ENCODE peak calls at places on chromosomes 2 and 18, in nine cellular contexts. B is naive thymus-derived CD4-positive, alpha-beta T cell; H is upper lobe of right lung; O is SJSA1; G is fibroblast of lung; V is transverse colon; W is GM23248; E is colonic mucosa; Q is lower lobe of right lung. P is an unnamed sample. For H3K4me1 and H3K36me3, the result is how much of the 10 kb centered on the place peaks cover.

GRCh38 chr18:3120356-3120755 is 99.4 kb downstream of the MYOM1 start:
- DNase-seq in B (no peak), O (no peak), V (no peak), E (no peak), G (no peak), H (no peak), W (no peak), Q (no peak), P (no peak)

GRCh38 chr18:49588971-49589370 is 27.1 kb downstream of the LIPG start:
- DNase-seq in E (no peak), O (no peak), Q (no peak), G (no peak), H (no peak), V (no peak), B (no peak), W (no peak), P (no peak)

GRCh38 chr18:58362829-58363231 is 266.1 kb downstream of the ALPK2 start:
- DNase-seq in H (no peak), Q (no peak), W (no peak), O (no peak), V (no peak), B (no peak), G (peak), E (no peak), P (no peak)

GRCh38 chr2:214450118-214450894 is 39.5 kb downstream of the VWC2L start:
- DNase-seq in Q (no peak), V (no peak), B (no peak), O (no peak), H (no peak), G (no peak), W (no peak), E (no peak), P (no peak)

GRCh38 chr2:140600116-140600515 is 1530.7 kb downstream of the LRP1B start:
- DNase-seq in W (peak), Q (no peak), V (no peak), E (no peak), G (peak), B (no peak), O (no peak), H (no peak), P (no peak)

GRCh38 chr18:54877076-54877475 is 48.8 kb downstream of the RAB27B start:
- DNase-seq in E (no peak), Q (no peak), B (no peak), W (peak), H (no peak), G (no peak), V (no peak), O (no peak), P (no peak)

GRCh38 chr18:59140287-59140885 is 702 bp downstream of the SEC11C start:
- DNase-seq in E (peak), W (peak), Q (no peak), H (no peak), V (peak), O (no peak), B (no peak), G (peak), P (no peak)

GRCh38 chr18:24369420-24369819 is 28.2 kb downstream of the OSBPL1A start:
- DNase-seq in E (no peak), V (no peak), Q (no peak), H (no peak), O (peak), G (no peak), B (no peak), W (peak), P (no peak)

GRCh38 chr2:186733414-186733813 is 39.6 kb downstream of the FAM171B start:
- DNase-seq in O (no peak), B (no peak), G (no peak), H (no peak), E (no peak), W (no peak), V (no peak), Q (no peak), P (no peak)

GRCh38 chr2:204175552-204176271 is 239.1 kb downstream of the ICOS start:
- DNase-seq in B (no peak), E (no peak), H (no peak), O (no peak), Q (no peak), V (no peak), G (no peak), W (no peak), P (no peak)

GRCh38 chr2:46876741-46877384 is 38.7 kb downstream of the MCFD2 start:
- DNase-seq in E (peak), V (peak), B (no peak), Q (no peak), W (peak), O (no peak), G (peak), H (no peak), P (no peak)

GRCh38 chr2:105344704-105345345 is 7.5 kb downstream of the C2orf49 start:
- DNase-seq in V (no peak), G (peak), O (no peak), W (peak), B (no peak), H (no peak), Q (no peak), E (no peak), P (peak)

GRCh38 chr2:178796079-178796677 is 11.0 kb downstream of the TTN start:
- DNase-seq in B (no peak), H (no peak), O (no peak), V (no peak), G (peak), E (no peak), Q (no peak), W (peak), P (peak)

GRCh38 chr2:101440127-101440738 is 34.7 kb downstream of the RFX8 start:
- DNase-seq in H (no peak), V (no peak), W (no peak), E (peak), Q (no peak), B (no peak), O (no peak), G (peak), P (no peak)

GRCh38 chr2:219289537-219290361 is 10.6 kb downstream of the DNAJB2 start:
- DNase-seq in G (peak), W (peak), E (no peak), B (no peak), V (peak), H (peak), O (peak), Q (no peak), P (no peak)

GRCh38 chr2:45345331-45346305 is 265.4 kb downstream of the SRBD1 start:
- DNase-seq in B (no peak), V (no peak), E (no peak), G (no peak), Q (no peak), O (no peak), W (no peak), H (no peak), P (no peak)

GRCh38 chr2:227826019-227826521 is 12.4 kb downstream of the CCL20 start:
- DNase-seq in B (no peak), W (no peak), Q (no peak), O (no peak), E (peak), V (peak), H (no peak), G (no peak), P (peak)

GRCh38 chr2:14761118-14761517 is 128.6 kb downstream of the LRATD1 start:
- DNase-seq in B (no peak), Q (no peak), H (no peak), V (no peak), O (no peak), W (no peak), E (no peak), G (no peak), P (no peak)

GRCh38 chr2:99640568-99641215 is 150.9 kb upstream of the REV1 start:
- DNase-seq in V (no peak), G (no peak), O (no peak), W (no peak), Q (no peak), E (no peak), B (no peak), H (no peak), P (no peak)

GRCh38 chr2:174688079-174688478 is 76.2 kb downstream of the CHRNA1 start:
- DNase-seq in H (no peak), V (no peak), E (no peak), G (peak), W (peak), Q (no peak), B (no peak), O (no peak), P (peak)

GRCh38 chr2:80326214-80326613 is 21.7 kb upstream of the LRRTM1 start:
- DNase-seq in W (peak), Q (no peak), G (peak), E (no peak), B (no peak), H (no peak), O (no peak), V (no peak), P (no peak)

GRCh38 chr2:62475172-62476011 is 30.6 kb downstream of the TMEM17 start:
- DNase-seq in H (no peak), V (no peak), W (peak), O (peak), Q (peak), E (no peak), B (no peak), G (no peak), P (peak)

GRCh38 chr2:204888222-204888621 is 342.9 kb downstream of the PARD3B start:
- DNase-seq in E (no peak), H (no peak), V (no peak), B (no peak), G (no peak), Q (no peak), W (no peak), O (no peak), P (no peak)

GRCh38 chr2:19775315-19775714 is 126.5 kb downstream of the TTC32 start:
- DNase-seq in G (no peak), O (no peak), W (peak), B (no peak), E (no peak), V (no peak), H (no peak), Q (no peak), P (no peak)

GRCh38 chr2:121205321-121205942 is 79.6 kb downstream of the TFCP2L1 start:
- DNase-seq in W (peak), E (no peak), O (peak), V (no peak), B (no peak), H (peak), G (no peak), Q (peak), P (no peak)

GRCh38 chr2:199273043-199273647 is 184.6 kb downstream of the SATB2 start:
- DNase-seq in E (no peak), W (peak), B (no peak), H (no peak), V (no peak), O (no peak), G (peak), Q (no peak), P (no peak)

GRCh38 chr2:37481244-37481643 is 136.8 kb downstream of the QPCT start:
- DNase-seq in W (no peak), G (no peak), B (no peak), V (no peak), Q (no peak), H (no peak), O (no peak), E (no peak), P (no peak)

GRCh38 chr18:63867368-63867767 is 20.1 kb upstream of the SERPINB2 start:
- DNase-seq in E (no peak), H (no peak), W (peak), Q (no peak), O (no peak), G (no peak), V (no peak), B (no peak), P (no peak)

GRCh38 chr2:239018291-239019192 is 170.7 kb downstream of the TWIST2 start:
- DNase-seq in Q (no peak), W (no peak), O (no peak), V (no peak), B (no peak), G (no peak), H (peak), E (no peak), P (no peak)

GRCh38 chr2:119746836-119747235 is 12.9 kb upstream of the PTPN4 start:
- DNase-seq in H (no peak), G (no peak), B (no peak), V (no peak), E (no peak), O (no peak), W (peak), Q (no peak), P (no peak)

GRCh38 chr2:240127351-240127750 is 8.8 kb downstream of the COPS9 start:
- DNase-seq in V (no peak), B (no peak), Q (no peak), W (no peak), E (no peak), H (no peak), O (no peak), G (no peak), P (no peak)

GRCh38 chr2:98519156-98519555 is 74.5 kb downstream of the INPP4A start:
- DNase-seq in O (no peak), H (no peak), Q (no peak), B (no peak), E (no peak), G (no peak), V (no peak), W (peak), P (no peak)

DNA sequence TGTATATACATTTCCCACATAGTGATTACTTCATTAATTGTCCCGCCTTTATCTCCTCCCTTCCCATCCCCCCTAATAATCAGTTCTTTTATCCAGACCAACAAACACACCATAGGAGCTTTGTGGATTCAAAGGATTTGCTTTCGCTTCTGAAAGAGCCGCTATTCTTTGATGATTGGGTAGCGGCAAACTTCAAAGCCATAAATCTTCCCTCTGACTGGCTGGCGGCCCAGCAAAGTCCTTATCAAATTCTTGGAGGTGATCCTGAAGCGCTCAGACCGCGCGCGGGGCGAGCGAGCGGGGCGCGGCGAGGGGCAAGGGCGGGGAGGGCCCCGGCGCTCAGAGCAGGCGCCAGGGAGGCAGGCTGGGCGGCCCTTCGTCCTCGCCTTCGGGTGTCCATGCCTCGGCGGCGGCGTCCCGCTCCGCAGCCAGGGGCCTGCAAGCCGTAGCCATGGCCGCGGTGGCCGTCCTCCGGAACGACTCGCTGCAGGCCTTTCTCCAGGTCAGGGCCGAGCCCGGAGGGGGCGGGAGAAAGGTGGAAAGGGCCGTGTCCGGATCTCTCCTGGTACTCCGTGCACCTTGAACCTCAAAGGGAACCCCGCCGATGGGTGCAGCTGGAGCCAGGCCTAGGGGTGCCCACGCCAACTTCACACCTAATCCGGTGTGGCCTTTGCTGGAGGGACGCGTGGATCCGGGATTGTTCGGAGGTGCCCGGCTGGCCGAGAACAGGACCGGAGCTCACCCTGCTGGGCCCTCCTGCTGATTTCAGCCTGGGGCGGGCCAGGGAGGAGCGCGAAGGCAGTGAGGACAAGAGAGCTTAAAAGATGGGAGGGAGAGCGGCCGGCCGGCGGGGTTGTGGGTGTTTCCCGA is at the start of gene SP5:
- DNase-seq in W (peak), V (peak), Q (peak), G (peak), O (peak), E (peak), B (peak), H (peak), P (peak)
- H3K4me1 ChIP-seq in W (under half), V (under half), Q (under half), G (under half), O (under half), E (under half), B (under half), H (under half), P (under half)

DNA sequence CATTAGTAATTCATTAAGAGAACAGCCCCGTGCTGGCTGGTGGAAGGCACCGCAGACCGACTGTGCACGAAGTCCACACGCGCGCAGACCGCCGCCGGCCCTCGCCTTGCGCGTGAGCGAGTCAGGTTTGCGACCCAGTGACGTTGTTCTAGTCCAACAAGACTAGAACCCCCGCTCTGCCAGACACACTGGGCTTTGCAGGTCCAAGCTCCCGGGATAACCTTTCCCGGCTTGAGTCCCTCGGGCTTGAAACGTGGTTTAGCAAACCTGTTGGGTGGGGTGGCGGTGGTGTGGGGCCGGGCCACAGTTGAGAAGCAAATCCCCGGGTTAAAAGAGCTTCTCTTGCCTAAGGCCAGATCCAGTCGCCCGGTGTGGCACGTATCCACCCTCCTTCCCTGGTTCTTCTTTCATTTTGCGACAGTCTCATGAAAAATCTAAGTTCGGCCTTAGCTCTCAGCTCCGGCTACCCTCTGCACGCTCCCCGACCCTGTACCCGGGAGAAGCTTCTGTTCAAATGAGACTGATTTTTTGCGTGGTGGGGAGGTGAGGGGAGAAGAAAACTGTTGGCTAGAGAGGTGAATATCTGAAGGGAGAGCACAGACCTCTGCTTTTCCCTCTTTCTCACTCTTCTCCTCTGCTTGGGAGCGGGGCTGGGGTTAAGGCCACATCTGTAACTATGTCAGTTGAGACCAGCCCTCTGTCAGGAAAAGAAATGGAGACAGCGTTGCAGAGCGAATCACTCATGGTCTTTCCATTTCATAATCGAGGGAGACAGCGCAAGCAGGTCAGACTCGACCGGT is 11.1 kb upstream of the SKOR2 start:
- DNase-seq in V (no peak), W (no peak), H (no peak), G (no peak), B (no peak), E (no peak), Q (no peak), O (no peak), P (no peak)
- H3K4me3 ChIP-seq in V (no peak), W (no peak), H (no peak), G (peak), B (no peak), E (no peak), Q (no peak), O (no peak), P (no peak)

GRCh38 chr2:157971702-157972101 is 95.6 kb upstream of the ACVR1 start:
- DNase-seq in B (no peak), W (no peak), Q (no peak), G (no peak), V (no peak), O (no peak), E (no peak), H (no peak), P (no peak)
- H3K36me3 ChIP-seq in B (under half), W (under half), Q (under half), G (under half), V (under half), O (under half), E (under half), H (under half), P (under half)

GRCh38 chr2:231611273-231612198 is 18.9 kb downstream of the TEX44 start:
- DNase-seq in H (no peak), E (peak), B (no peak), V (peak), W (peak), O (peak), Q (no peak), G (peak), P (no peak)
- H3K4me1 ChIP-seq in H (under half), E (under half), B (under half), V (under half), W (under half), O (under half), Q (under half), G (under half), P (under half)

GRCh38 chr18:10926565-10927194 is 222.7 kb downstream of the PIEZO2 start:
- DNase-seq in H (no peak), G (peak), V (no peak), E (no peak), B (no peak), W (peak), O (peak), Q (no peak), P (no peak)
- H3K4me3 ChIP-seq in H (peak), G (peak), V (no peak), E (no peak), B (no peak), W (peak), O (peak), Q (no peak), P (no peak)